ENCODE peak calls at places on chromosome 4, in five cellular contexts. X is hepatocyte, G is psoas muscle, U is coronary artery, A is PC-3. B is an unnamed sample.
A peak's percentile ranks its signal among the peaks of the same experiment; 100 is the strongest.

GRCh38 chr4:185811509-185812364 is at the start of gene SORBS2:
- DNase-seq in U (no peak), X (peak; percentile 75), A (peak; percentile 54), G (no peak), B (no peak)

GRCh38 chr4:140233811-140234696 is 80.1 kb upstream of the MAML3 start:
- DNase-seq in G (no peak), A (peak; percentile 29), X (peak; percentile 46), U (no peak), B (no peak)

GRCh38 chr4:57037982-57038604 is 59.4 kb downstream of the POLR2B start:
- DNase-seq in G (peak; percentile 51), A (peak; percentile 80), U (no peak), X (peak; percentile 79), B (peak; percentile 58)

GRCh38 chr4:86338989-86339388 is 20.9 kb downstream of the MAPK10 start:
- DNase-seq in X (peak; percentile 41), A (peak; percentile 87), U (no peak), G (no peak), B (no peak)

GRCh38 chr4:94665500-94666398 is 92.0 kb upstream of the BMPR1B start:
- DNase-seq in X (no peak), G (no peak), U (no peak), A (no peak), B (no peak)

GRCh38 chr4:13701937-13702446 is 74.5 kb upstream of the BOD1L1 start:
- DNase-seq in U (no peak), G (no peak), X (peak; percentile 13), A (peak; percentile 92), B (no peak)

GRCh38 chr4:108118505-108118904 is 50.2 kb downstream of the LEF1 start:
- DNase-seq in U (no peak), G (no peak), A (peak; percentile 74), X (peak; percentile 28), B (no peak)

GRCh38 chr4:39825741-39826231 is 127.8 kb downstream of the UBE2K start:
- DNase-seq in X (peak; percentile 39), G (no peak), A (peak; percentile 65), U (no peak), B (no peak)

GRCh38 chr4:68369474-68369805 is 19.6 kb upstream of the YTHDC1 start:
- DNase-seq in G (no peak), U (no peak), A (peak; percentile 96), X (no peak), B (no peak)

GRCh38 chr4:37946503-37947179 is 13.6 kb upstream of the PTTG2 start:
- DNase-seq in X (no peak), A (no peak), G (peak; percentile 23), U (no peak), B (no peak)

GRCh38 chr4:791866-792630 is 33.9 kb downstream of the CPLX1 start:
- DNase-seq in G (no peak), U (no peak), X (no peak), A (peak; percentile 14), B (no peak)

GRCh38 chr4:789571-790465 is 36.1 kb downstream of the CPLX1 start:
- DNase-seq in U (no peak), A (no peak), X (no peak), G (no peak), B (no peak)

GRCh38 chr4:792729-793108 is 33.2 kb downstream of the CPLX1 start:
- DNase-seq in X (no peak), A (no peak), G (no peak), U (no peak), B (no peak)

GRCh38 chr4:790466-790820 is 35.5 kb downstream of the CPLX1 start:
- DNase-seq in U (no peak), G (no peak), X (no peak), A (no peak), B (no peak)

DNA sequence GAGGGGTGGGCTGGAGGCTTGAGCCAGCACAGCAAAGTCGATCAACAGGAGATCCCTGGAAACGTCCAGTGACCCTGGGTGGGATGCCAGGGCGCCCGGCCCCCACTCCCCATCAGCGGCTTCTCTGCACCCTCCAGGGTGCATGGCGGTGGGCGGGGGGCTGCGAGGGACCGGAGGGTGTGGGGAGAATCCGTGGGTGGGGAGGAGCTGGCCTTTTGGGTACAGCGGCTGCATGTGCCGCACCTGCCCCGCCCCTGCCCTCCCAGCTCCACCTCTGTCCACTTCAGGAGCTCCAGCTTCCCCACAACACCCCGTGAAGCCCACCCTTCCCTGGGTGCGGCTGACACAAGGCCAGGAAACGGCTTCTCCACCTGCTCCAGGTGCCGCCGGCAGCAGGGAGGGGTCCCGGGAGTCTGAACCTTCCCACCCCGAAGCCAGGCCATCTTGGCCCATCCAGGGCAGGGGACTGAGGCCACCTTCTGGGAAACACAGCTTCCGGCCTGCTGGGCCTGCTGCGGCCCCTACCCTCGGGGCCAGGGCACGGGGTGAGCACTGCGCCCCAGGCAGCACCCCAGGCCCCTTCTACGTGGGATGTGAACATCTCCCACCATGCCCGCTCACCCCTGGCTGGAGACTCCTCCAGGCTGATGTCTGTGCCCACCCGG is 34.6 kb downstream of the CPLX1 start:
- DNase-seq in G (no peak), U (no peak), A (no peak), X (no peak), B (no peak)
- H3K27ac ChIP-seq in G (no peak overlapping the region), U (no peak overlapping the region), A (no peak overlapping the region), X (no peak overlapping the region), B (no peak overlapping the region)

DNA sequence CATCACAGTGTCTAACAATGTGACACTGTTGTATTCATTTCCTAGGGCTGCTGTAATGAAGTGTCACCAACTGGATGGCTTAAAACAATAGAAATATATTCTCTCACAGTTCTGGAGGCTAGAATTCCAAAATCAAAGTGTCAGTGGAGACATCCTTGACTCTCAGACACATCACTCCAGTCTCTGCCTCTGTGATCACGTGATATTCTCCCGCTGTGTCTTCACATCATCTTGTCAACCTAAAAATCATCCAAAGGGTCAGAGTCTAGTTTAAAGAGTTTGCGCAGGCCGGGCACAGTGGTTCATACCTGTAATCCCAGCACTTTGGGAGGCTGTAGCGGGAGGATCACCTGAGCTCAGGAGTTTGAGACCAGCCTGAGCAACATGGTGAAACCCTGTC is 36.6 kb upstream of the HPSE start:
- DNase-seq in X (no peak), A (no peak), G (no peak), U (no peak), B (no peak)
- H3K27ac ChIP-seq in X (peak overlapping the region; percentile 80), A (no peak overlapping the region), G (no peak overlapping the region), U (no peak overlapping the region), B (no peak overlapping the region)

DNA sequence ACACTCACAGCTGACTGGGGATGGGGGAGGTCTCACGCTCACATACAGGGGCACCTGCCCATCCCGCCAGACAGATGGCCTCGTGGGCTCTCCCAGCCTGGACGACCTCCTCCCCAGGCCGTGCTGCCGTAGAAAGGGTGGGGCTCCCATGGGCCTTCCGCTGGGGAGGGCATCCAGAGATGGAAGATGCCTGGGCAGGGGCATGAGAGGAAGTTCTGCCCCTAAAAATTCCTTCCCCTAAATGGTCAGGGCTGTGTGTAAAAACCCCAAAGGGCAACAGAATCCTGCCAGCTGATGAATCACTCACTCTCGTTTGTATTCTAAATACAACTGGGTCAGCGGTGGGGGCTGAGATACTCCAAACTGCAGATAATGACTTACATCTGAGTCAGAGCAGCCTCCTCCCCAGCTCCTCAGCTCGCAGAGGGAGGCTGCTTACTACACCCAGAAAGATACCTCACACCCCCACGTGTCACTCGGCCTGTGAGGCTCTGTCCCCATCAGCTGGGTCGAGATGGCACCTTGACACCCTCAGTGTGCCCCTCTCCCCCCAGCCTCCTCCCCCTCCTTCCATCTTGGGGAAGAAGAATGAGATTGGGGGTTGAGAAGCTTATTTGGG is 10.1 kb downstream of the WDR1 start:
- DNase-seq in G (peak; percentile 80), A (peak; percentile 93), X (peak; percentile 81), U (peak; percentile 94), B (no peak)
- H3K27ac ChIP-seq in G (peak overlapping the region; percentile 99), A (peak overlapping the region; percentile 82), X (peak overlapping the region; percentile 79), U (peak overlapping the region; percentile 94), B (peak overlapping the region; percentile 76)

DNA sequence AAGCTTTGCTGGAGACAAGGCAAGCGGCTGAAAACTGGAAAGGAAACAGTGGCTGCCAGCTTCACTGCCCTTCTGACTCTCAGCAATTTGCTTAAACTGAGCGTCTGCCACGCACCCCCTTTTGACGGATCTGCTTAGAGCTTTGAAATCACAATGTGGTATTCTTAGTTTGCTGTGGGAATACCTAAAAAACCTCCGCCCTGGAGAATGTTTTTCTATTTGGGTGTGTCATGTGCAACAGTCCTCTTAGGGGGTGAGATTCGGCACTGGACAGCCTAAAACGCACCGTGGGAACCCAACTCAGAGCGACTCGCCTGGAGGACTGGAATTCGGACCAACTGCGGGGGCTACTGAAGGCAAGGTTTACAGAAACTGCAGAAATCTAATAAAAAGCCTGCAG is 199.9 kb downstream of the NSUN7 start:
- DNase-seq in X (no peak), G (no peak), U (no peak), A (no peak), B (no peak)
- H3K27ac ChIP-seq in X (no peak overlapping the region), G (peak overlapping the region; percentile 30), U (peak overlapping the region; percentile 77), A (no peak overlapping the region), B (peak overlapping the region; percentile 44)

GRCh38 chr4:16082424-16083216 is 1.2 kb downstream of the PROM1 start:
- DNase-seq in U (no peak), X (peak; percentile 73), G (no peak), A (no peak), B (no peak)
- H3K27ac ChIP-seq in U (no peak overlapping the region), X (no peak overlapping the region), G (no peak overlapping the region), A (no peak overlapping the region), B (no peak overlapping the region)

B was measured in left ventricle myocardium inferior.